ENCODE peak calls at places on chromosomes 3 and 15, in four cellular contexts. One of them, this sample, is unnamed.
A peak's percentile ranks its signal among the peaks of the same experiment; 100 is the strongest.

GRCh38 chr3:145017959-145018358 is 1046.3 kb downstream of the DIPK2A start:
- DNase-seq in esophagus squamous epithelium: no peak
- DNase-seq in K562: no peak
- DNase-seq in ovary: no peak
- DNase-seq in this sample: no peak

GRCh38 chr3:156010829-156011228 is 109.5 kb upstream of the KCNAB1 start:
- DNase-seq in ovary: no peak
- DNase-seq in esophagus squamous epithelium: no peak
- DNase-seq in K562: peak; percentile 24
- DNase-seq in this sample: no peak

GRCh38 chr15:53549697-53550315 is 209.7 kb downstream of the WDR72 start:
- DNase-seq in ovary: no peak
- DNase-seq in K562: no peak
- DNase-seq in esophagus squamous epithelium: no peak
- DNase-seq in this sample: no peak

GRCh38 chr3:11565072-11565471 is 78.6 kb downstream of the VGLL4 start:
- DNase-seq in esophagus squamous epithelium: no peak
- DNase-seq in K562: no peak
- DNase-seq in ovary: peak; percentile 22
- DNase-seq in this sample: no peak

GRCh38 chr3:46721009-46721408 is 3.3 kb upstream of the PRSS50 start:
- DNase-seq in ovary: no peak
- DNase-seq in K562: no peak
- DNase-seq in esophagus squamous epithelium: no peak
- DNase-seq in this sample: no peak

GRCh38 chr3:128603313-128603712 is 47.3 kb downstream of the RPN1 start:
- DNase-seq in ovary: no peak
- DNase-seq in K562: no peak
- DNase-seq in esophagus squamous epithelium: no peak
- DNase-seq in this sample: no peak

GRCh38 chr3:86797946-86798345 is 193.0 kb downstream of the VGLL3 start:
- DNase-seq in K562: no peak
- DNase-seq in ovary: no peak
- DNase-seq in esophagus squamous epithelium: no peak
- DNase-seq in this sample: no peak

GRCh38 chr3:126982125-126982521 is 792 bp upstream of the PLXNA1 start:
- DNase-seq in ovary: peak; percentile 47
- DNase-seq in K562: peak; percentile 44
- DNase-seq in esophagus squamous epithelium: no peak
- DNase-seq in this sample: peak; percentile 50

GRCh38 chr3:193559100-193559499 is 4.4 kb upstream of the ATP13A4 start:
- DNase-seq in ovary: no peak
- DNase-seq in esophagus squamous epithelium: no peak
- DNase-seq in K562: no peak
- DNase-seq in this sample: peak; percentile 12

GRCh38 chr3:57169872-57170623 is 4.9 kb upstream of the IL17RD start:
- DNase-seq in K562: peak; percentile 56
- DNase-seq in esophagus squamous epithelium: no peak
- DNase-seq in ovary: peak; percentile 82
- DNase-seq in this sample: peak; percentile 63

GRCh38 chr3:65030847-65031463 is 343.2 kb upstream of the ADAMTS9 start:
- DNase-seq in esophagus squamous epithelium: no peak
- DNase-seq in ovary: no peak
- DNase-seq in K562: peak; percentile 67
- DNase-seq in this sample: peak; percentile 64

GRCh38 chr3:70737656-70738309 is 425.3 kb upstream of the MDFIC2 start:
- DNase-seq in K562: no peak
- DNase-seq in ovary: no peak
- DNase-seq in esophagus squamous epithelium: no peak
- DNase-seq in this sample: no peak

GRCh38 chr15:84942456-84942855 is 39.2 kb upstream of the PDE8A start:
- DNase-seq in esophagus squamous epithelium: no peak
- DNase-seq in ovary: no peak
- DNase-seq in K562: no peak
- DNase-seq in this sample: no peak

DNA sequence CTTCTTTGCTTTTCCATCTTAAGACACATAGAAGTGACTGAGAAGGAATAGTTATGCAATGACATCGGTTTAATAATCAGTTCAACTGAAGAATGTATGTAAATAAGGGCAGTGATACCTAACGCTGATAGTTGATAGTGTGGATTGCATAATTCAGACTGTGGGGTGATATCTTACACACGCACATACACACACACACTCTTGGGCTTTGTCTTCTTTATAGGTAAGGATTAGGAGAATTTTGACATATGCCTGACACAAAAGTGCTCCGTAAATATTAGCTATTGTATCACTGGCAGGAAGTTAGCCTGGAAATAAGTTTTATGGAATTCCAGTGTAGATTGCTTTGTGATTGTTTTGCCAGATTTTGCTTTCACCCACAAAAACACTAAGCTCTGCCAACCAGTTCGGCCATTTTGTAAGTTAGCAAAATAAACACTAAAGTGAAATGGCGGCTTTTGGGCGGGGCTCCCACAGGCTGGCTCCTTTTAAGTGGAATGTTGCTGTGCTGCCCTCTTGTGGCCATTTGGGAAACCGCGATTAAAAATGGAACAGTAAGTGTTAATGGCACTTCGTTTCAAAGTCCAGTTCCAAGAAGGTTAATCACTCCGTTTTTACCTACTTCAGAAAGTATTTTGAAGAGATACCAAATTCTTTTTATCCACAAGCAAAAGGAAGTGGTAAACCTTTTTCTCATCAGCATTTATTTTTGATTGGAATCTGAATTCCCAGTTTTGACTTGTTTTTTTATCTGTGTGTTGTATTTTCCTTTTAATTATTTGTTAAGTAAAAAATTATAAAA is 17.7 kb downstream of the CHD2 start:
- DNase-seq in ovary: peak; percentile 97
- DNase-seq in K562: peak; percentile 83
- DNase-seq in esophagus squamous epithelium: peak; percentile 56
- DNase-seq in this sample: peak; percentile 95
- TF ChIP-seq POLR2A in ovary: no peak
- TF ChIP-seq POLR2A in K562: peak; percentile 46
- TF ChIP-seq POLR2A in esophagus squamous epithelium: no peak
- TF ChIP-seq POLR2A in this sample: no peak

GRCh38 chr3:108221911-108222812 is at the start of gene IFT57:
- DNase-seq in K562: peak; percentile 94
- DNase-seq in ovary: peak; percentile 97
- DNase-seq in esophagus squamous epithelium: peak; percentile 90
- DNase-seq in this sample: peak; percentile 97
- TF ChIP-seq POLR2A in K562: peak; percentile 69
- TF ChIP-seq POLR2A in ovary: peak; percentile 89
- TF ChIP-seq POLR2A in esophagus squamous epithelium: peak; percentile 48
- TF ChIP-seq POLR2A in this sample: peak; percentile 65

DNA sequence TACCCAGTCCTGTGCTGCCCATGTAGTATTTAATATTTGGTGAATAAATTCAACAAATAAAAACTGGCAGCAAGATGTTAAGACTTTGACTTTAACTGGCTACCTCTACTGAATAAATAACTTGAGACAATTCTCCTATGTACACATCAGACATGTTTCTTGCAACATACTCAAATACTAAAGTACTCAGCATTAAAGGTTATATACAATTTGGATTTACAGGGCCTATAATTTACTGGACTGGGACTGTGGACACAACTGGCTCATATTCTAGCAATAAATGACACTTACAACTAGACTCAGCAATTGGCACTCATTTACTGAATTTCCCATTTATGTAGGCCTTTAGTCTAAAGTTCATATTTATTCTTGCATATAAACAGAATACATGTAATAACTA is 2.4 kb downstream of the RPL22L1 start:
- DNase-seq in K562: no peak
- DNase-seq in ovary: no peak
- DNase-seq in esophagus squamous epithelium: no peak
- DNase-seq in this sample: no peak
- TF ChIP-seq POLR2A in K562: peak; percentile 1
- TF ChIP-seq POLR2A in ovary: no peak
- TF ChIP-seq POLR2A in esophagus squamous epithelium: no peak
- TF ChIP-seq POLR2A in this sample: peak; percentile 2

DNA sequence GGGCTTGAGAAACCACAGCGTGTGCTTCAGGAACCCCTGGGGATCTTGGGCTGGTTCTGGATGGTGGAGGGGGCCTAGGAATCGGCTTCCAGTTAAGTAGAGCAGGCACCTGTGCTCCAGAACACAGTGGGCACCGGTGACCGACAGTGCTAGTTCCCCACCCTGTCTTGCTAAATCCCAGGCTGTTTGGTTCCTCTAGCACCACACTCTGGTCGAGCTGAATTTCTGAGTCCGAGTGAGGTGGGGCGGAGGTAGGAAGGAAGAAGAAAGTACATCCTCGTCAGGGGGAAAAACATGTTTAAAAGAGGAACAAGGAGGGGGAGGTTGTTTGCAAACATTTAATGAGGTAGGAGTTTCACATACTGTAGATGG is 29.1 kb downstream of the SLC6A6 start:
- DNase-seq in ovary: no peak
- DNase-seq in esophagus squamous epithelium: no peak
- DNase-seq in K562: peak; percentile 56
- DNase-seq in this sample: peak; percentile 40
- TF ChIP-seq POLR2A in ovary: no peak
- TF ChIP-seq POLR2A in esophagus squamous epithelium: no peak
- TF ChIP-seq POLR2A in K562: no peak
- TF ChIP-seq POLR2A in this sample: no peak

DNA sequence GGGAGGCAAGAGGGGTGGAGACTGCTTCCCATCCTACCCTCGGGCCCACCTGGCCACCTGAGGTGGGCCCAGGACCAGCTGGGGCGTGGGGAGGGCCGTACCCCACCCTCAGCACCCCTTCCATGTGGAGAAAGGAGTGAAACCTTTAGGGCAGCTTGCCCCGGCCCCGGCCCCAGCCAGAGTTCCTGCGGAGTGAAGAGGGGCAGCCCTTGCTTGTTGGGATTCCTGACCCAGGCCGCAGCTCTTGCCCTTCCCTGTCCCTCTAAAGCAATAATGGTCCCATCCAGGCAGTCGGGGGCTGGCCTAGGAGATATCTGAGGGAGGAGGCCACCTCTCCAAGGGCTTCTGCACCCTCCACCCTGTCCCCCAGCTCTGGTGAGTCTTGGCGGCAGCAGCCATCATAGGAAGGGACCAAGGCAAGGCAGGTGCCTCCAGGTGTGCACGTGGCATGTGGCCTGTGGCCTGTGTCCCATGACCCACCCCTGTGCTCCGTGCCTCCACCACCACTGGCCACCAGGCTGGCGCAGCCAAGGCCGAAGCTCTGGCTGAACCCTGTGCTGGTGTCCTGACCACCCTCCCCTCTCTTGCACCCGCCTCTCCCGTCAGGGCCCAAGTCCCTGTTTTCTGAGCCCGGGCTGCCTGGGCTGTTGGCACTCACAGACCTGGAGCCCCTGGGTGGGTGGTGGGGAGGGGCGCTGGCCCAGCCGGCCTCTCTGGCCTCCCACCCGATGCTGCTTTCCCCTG is 2.2 kb upstream of the FES start:
- DNase-seq in K562: no peak
- DNase-seq in ovary: no peak
- DNase-seq in esophagus squamous epithelium: no peak
- DNase-seq in this sample: no peak
- TF ChIP-seq POLR2A in K562: peak; percentile 56
- TF ChIP-seq POLR2A in ovary: no peak
- TF ChIP-seq POLR2A in esophagus squamous epithelium: no peak
- TF ChIP-seq POLR2A in this sample: no peak

GRCh38 chr3:88003115-88003755 is 55.6 kb downstream of the CGGBP1 start:
- DNase-seq in ovary: no peak
- DNase-seq in K562: peak; percentile 26
- DNase-seq in esophagus squamous epithelium: no peak
- DNase-seq in this sample: peak; percentile 74

GRCh38 chr3:88005066-88005465 is 53.7 kb downstream of the CGGBP1 start:
- DNase-seq in esophagus squamous epithelium: no peak
- DNase-seq in ovary: no peak
- DNase-seq in K562: peak; percentile 15
- DNase-seq in this sample: peak; percentile 22

GRCh38 chr3:88000853-88001252 is 58.0 kb downstream of the CGGBP1 start:
- DNase-seq in ovary: no peak
- DNase-seq in esophagus squamous epithelium: no peak
- DNase-seq in K562: no peak
- DNase-seq in this sample: no peak

GRCh38 chr3:87997966-87998365 is 60.8 kb downstream of the CGGBP1 start:
- DNase-seq in esophagus squamous epithelium: no peak
- DNase-seq in K562: no peak
- DNase-seq in ovary: no peak
- DNase-seq in this sample: no peak

DNA sequence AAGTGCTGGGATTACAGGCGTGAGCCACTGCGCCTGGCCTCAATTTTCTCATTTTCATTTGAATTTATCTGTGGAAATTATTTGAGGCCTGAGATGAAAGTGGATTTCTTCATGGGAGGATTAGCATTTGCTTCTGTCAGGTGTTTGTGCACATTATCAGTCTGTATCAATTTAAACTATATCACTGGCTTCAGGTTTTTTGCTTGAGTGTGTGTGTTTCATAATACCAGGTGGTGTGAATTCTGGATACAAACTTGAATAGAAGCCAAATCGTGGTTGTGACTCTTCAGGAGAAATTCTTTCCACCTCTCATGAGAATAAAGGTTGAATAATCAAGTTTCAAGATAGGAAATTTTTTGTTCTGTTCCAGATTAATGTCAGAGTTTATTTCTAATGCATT is 56.4 kb downstream of the CGGBP1 start:
- DNase-seq in K562: no peak
- DNase-seq in esophagus squamous epithelium: no peak
- DNase-seq in ovary: no peak
- DNase-seq in this sample: no peak
- TF ChIP-seq POLR2A in K562: no peak
- TF ChIP-seq POLR2A in esophagus squamous epithelium: no peak
- TF ChIP-seq POLR2A in ovary: no peak
- TF ChIP-seq POLR2A in this sample: no peak